ENCODE peak calls at places on chromosomes 12 and 14, in four cellular contexts. C is tibial artery; P is OCI-LY7; J is CD8-positive, alpha-beta T cell. Y is an unnamed sample.

GRCh38 chr12:650983-651382 is 12.3 kb downstream of the NINJ2 start:
- DNase-seq in J (no peak), P (no peak), C (peak; percentile 15), Y (no peak)

GRCh38 chr12:71449373-71450070 is 9.9 kb downstream of the LGR5 start:
- DNase-seq in C (no peak), P (no peak), J (no peak), Y (no peak)

GRCh38 chr12:25438638-25439037 is 114.4 kb downstream of the LMNTD1 start:
- DNase-seq in P (no peak), C (no peak), J (no peak), Y (no peak)

GRCh38 chr12:79012616-79013015 is 148.0 kb downstream of the SYT1 start:
- DNase-seq in P (no peak), C (no peak), J (no peak), Y (no peak)

GRCh38 chr14:105053996-105054395 is 11.2 kb downstream of the GPR132 start:
- DNase-seq in P (no peak), J (no peak), C (no peak), Y (no peak)

GRCh38 chr14:105419305-105420091 is at the start of gene MTA1:
- DNase-seq in C (no peak), J (peak; percentile 69), P (peak; percentile 68), Y (peak; percentile 77)

GRCh38 chr14:37903561-37904191 is 304.0 kb upstream of the SSTR1 start:
- DNase-seq in P (peak; percentile 74), J (no peak), C (no peak), Y (no peak)

GRCh38 chr14:68248481-68249255 is 429.1 kb downstream of the RAD51B start:
- DNase-seq in J (peak; percentile 52), P (peak; percentile 85), C (peak; percentile 69), Y (peak; percentile 78)

GRCh38 chr12:27388650-27389049 is 56.0 kb downstream of the BMAL2 start:
- DNase-seq in C (no peak), P (no peak), J (no peak), Y (no peak)

GRCh38 chr14:89378119-89378518 is 38.9 kb downstream of the FOXN3 start:
- DNase-seq in J (no peak), P (no peak), C (no peak), Y (peak; percentile 5)

GRCh38 chr14:26938054-26938453 is 340.2 kb upstream of the NOVA1 start:
- DNase-seq in C (no peak), J (no peak), P (no peak), Y (no peak)

GRCh38 chr14:57865450-57866198 is at the start of gene SLC35F4:
- DNase-seq in P (no peak), J (no peak), C (peak; percentile 64), Y (no peak)

GRCh38 chr14:96083667-96084320 is 44.6 kb downstream of the C14orf132 start:
- DNase-seq in C (peak; percentile 47), P (no peak), J (no peak), Y (peak; percentile 59)

GRCh38 chr12:56718636-56719035 is 6.5 kb downstream of the NACA start:
- DNase-seq in C (peak; percentile 54), J (no peak), P (no peak), Y (peak; percentile 58)

GRCh38 chr12:10331642-10332239 is 24.1 kb downstream of the KLRD1 start:
- DNase-seq in P (peak; percentile 78), C (no peak), J (no peak), Y (no peak)

GRCh38 chr12:94621662-94622359 is 28.5 kb downstream of the TMCC3 start:
- DNase-seq in P (no peak), J (no peak), C (no peak), Y (no peak)

GRCh38 chr14:68520637-68521556 is 272.0 kb downstream of the ZFP36L1 start:
- DNase-seq in J (no peak), P (no peak), C (no peak), Y (no peak)

GRCh38 chr12:96571101-96571862 is 81.9 kb downstream of the CFAP54 start:
- DNase-seq in C (no peak), J (no peak), P (no peak), Y (no peak)

GRCh38 chr12:65525501-65526141 is 247.1 kb downstream of the MSRB3 start:
- DNase-seq in C (no peak), P (no peak), J (no peak), Y (no peak)

GRCh38 chr12:1934831-1935230 is 16.4 kb upstream of the CACNA2D4 start:
- DNase-seq in J (no peak), C (peak; percentile 62), P (no peak), Y (no peak)

GRCh38 chr14:68724914-68725313 is 68.0 kb downstream of the ZFP36L1 start:
- DNase-seq in C (no peak), P (no peak), J (no peak), Y (no peak)

GRCh38 chr12:121494093-121494787 is 86.6 kb downstream of the KDM2B start:
- DNase-seq in J (peak; percentile 75), C (no peak), P (peak; percentile 55), Y (no peak)

GRCh38 chr12:67366530-67367196 is 97.5 kb downstream of the CAND1 start:
- DNase-seq in C (no peak), P (no peak), J (no peak), Y (no peak)

GRCh38 chr12:37666069-37666781 is 650.3 kb upstream of the ALG10B start:
- DNase-seq in J (no peak), P (no peak), C (no peak), Y (no peak)

GRCh38 chr14:91258021-91258618 is 13.6 kb upstream of the GPR68 start:
- DNase-seq in J (no peak), C (no peak), P (no peak), Y (no peak)

GRCh38 chr12:57470286-57470969 is 9.2 kb downstream of the ARHGAP9 start:
- DNase-seq in P (no peak), J (no peak), C (no peak), Y (no peak)

GRCh38 chr14:60301685-60302084 is 52.7 kb downstream of the PPM1A start:
- DNase-seq in P (no peak), C (no peak), J (no peak), Y (no peak)

GRCh38 chr12:8780389-8780788 is 42.0 kb upstream of the A2ML1 start:
- DNase-seq in J (no peak), C (no peak), P (peak; percentile 33), Y (no peak)

GRCh38 chr12:101336400-101336799 is 56.5 kb downstream of the UTP20 start:
- DNase-seq in J (no peak), C (no peak), P (no peak), Y (no peak)

GRCh38 chr12:113056631-113057488 is at the start of gene DTX1:
- DNase-seq in J (peak; percentile 57), C (no peak), P (peak; percentile 66), Y (no peak)

GRCh38 chr12:120092531-120093335 is 23.8 kb downstream of the RAB35 start:
- DNase-seq in J (no peak), P (no peak), C (no peak), Y (no peak)

GRCh38 chr12:120094485-120094884 is 22.1 kb downstream of the RAB35 start:
- DNase-seq in J (no peak), P (no peak), C (no peak), Y (no peak)

GRCh38 chr12:120095356-120096135 is 21.0 kb downstream of the RAB35 start:
- DNase-seq in P (no peak), C (no peak), J (no peak), Y (no peak)

GRCh38 chr12:120093336-120093591 is 23.3 kb downstream of the RAB35 start:
- DNase-seq in J (no peak), C (no peak), P (no peak), Y (no peak)

GRCh38 chr12:120093592-120094355 is 22.8 kb downstream of the RAB35 start:
- DNase-seq in C (no peak), J (no peak), P (no peak), Y (no peak)
- H3K27ac ChIP-seq in C (no peak overlapping the region), J (no peak overlapping the region), P (no peak overlapping the region), Y (no peak overlapping the region)

DNA sequence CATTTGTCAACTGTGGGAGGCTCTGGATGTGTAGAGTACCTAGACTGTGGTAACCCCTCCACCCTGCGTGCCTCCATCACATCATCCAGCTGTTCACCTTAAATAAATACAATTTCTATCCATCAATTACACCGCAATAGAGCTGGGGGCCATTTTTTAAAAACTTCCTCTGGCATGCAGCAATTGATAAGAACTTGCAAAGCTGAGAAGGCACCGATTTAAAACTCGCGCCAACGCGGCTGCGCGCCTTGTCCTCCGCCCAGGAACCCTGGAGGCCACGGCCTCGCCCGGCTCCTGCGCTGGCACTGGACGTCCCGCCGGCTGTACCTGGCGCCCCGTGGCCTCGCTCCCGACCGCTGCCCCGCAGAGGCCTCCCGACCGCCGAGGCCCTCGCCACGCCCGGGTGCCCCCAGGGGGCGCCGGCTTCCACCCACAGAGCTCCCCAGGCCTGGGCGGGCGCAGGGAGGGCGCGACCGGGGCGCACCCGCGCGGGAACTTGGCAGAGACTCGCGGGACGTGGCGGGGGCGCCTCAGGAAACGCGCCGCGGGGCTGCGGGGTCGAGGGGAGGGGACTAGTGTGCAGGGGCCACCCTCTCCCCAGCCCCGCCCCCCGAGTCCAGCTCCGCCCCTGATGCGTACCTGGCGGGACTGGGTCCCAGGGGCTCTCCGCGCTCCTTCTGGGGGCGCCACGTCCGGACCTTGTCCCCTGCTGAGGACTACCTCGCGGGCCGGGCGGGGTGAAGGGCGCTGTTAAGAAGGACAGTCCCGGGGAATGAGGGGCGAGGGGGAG is 65.6 kb downstream of the TNFAIP2 start:
- DNase-seq in J (no peak), C (no peak), P (no peak), Y (no peak)
- H3K4me3 ChIP-seq in J (peak overlapping the region; percentile 39), C (peak overlapping the region; percentile 40), P (no peak overlapping the region), Y (peak overlapping the region; percentile 62)

GRCh38 chr12:52661668-52662067 is 9.7 kb upstream of the KRT2 start:
- DNase-seq in J (no peak), P (no peak), C (no peak), Y (no peak)
- TF ChIP-seq CTCF in J (no peak), P (no peak), C (no peak), Y (no peak)

GRCh38 chr14:73237786-73238261 is 518 bp downstream of the PAPLN start:
- DNase-seq in P (no peak), J (no peak), C (no peak), Y (peak; percentile 65)
- H3K27ac ChIP-seq in P (no peak overlapping the region), J (no peak overlapping the region), C (no peak overlapping the region), Y (peak overlapping the region; percentile 68)

GRCh38 chr12:93430280-93430679 is 11.5 kb downstream of the UBE2N start:
- DNase-seq in C (no peak), J (no peak), P (no peak), Y (no peak)
- H3K4me3 ChIP-seq in C (no peak overlapping the region), J (no peak overlapping the region), P (no peak overlapping the region), Y (no peak overlapping the region)

GRCh38 chr14:101843665-101844064 is 82.2 kb downstream of the PPP2R5C start:
- DNase-seq in J (peak; percentile 63), C (no peak), P (peak; percentile 93), Y (no peak)
- TF ChIP-seq CTCF in J (peak; percentile 72), C (no peak), P (peak; percentile 97), Y (no peak)

DNA sequence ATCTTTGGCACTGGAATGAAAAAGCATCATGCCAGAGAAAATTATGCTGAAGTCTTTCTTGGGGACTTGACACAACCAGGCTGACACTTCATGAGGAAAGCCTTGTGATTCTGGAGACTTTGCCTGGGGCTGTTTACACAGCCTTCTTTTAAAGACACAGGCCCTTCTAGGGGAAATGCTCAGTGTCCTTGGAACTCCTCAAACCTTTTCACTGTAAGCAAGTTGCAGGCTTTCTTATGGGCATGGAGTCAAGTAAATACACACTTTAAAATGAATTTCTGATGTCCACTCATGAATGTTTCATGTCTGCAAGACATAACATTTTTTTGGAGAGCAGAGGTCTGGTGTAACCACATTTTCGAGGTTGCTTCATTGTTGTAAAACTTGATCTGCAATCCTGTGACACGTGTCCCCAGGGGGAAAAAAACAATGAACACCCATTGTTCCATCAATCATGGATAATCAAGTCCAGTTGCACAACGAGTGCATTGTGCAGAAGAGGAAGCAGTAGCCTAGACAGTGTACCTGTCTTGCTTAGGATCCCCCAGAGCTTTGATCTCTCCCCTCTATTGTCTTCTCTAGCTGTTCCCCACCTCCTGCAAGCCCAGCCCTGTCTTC is 155.1 kb upstream of the PRICKLE1 start:
- DNase-seq in C (no peak), J (no peak), P (no peak), Y (no peak)
- H3K27ac ChIP-seq in C (peak overlapping the region; percentile 22), J (no peak overlapping the region), P (no peak overlapping the region), Y (peak overlapping the region; percentile 15)

GRCh38 chr14:55028066-55028465 is 1.0 kb downstream of the SOCS4 start:
- DNase-seq in J (no peak), P (peak; percentile 22), C (no peak), Y (no peak)
- H3K4me3 ChIP-seq in J (peak overlapping the region; percentile 71), P (peak overlapping the region; percentile 81), C (peak overlapping the region; percentile 84), Y (peak overlapping the region; percentile 78)